ENCODE peak calls at places on chromosomes 7 and 10, in six cellular contexts. B is fibroblast of mammary gland, Q is esophagus squamous epithelium, K is Calu3, R is ovary, L is endothelial cell. M is an unnamed sample.

GRCh38 chr10:92844746-92845145 is 3.6 kb upstream of the EXOC6 start:
- DNase-seq in B (no peak), Q (no peak), K (no peak), R (no peak), L (no peak), M (no peak)

GRCh38 chr10:81872206-81872605 is 2.8 kb upstream of the NRG3 start:
- DNase-seq in B (no peak), Q (no peak), K (peak), R (no peak), L (no peak), M (no peak)

GRCh38 chr10:103768345-103768744 is 87.0 kb downstream of the SH3PXD2A start:
- DNase-seq in B (no peak), Q (no peak), K (no peak), R (no peak), L (no peak), M (no peak)

GRCh38 chr7:157423348-157423747 is 86.5 kb downstream of the DNAJB6 start:
- DNase-seq in B (no peak), Q (no peak), K (no peak), R (no peak), L (no peak), M (no peak)

GRCh38 chr10:63724922-63725321 is 203.7 kb downstream of the REEP3 start:
- DNase-seq in B (no peak), Q (no peak), K (no peak), R (no peak), L (no peak), M (no peak)

GRCh38 chr10:89369142-89370105 is 8.4 kb upstream of the IFIT1B start:
- DNase-seq in B (peak), Q (no peak), K (peak), R (no peak), L (no peak), M (no peak)

GRCh38 chr7:40239755-40240303 is 105.0 kb downstream of the SUGCT start:
- DNase-seq in B (no peak), Q (no peak), K (no peak), R (no peak), L (no peak), M (no peak)

GRCh38 chr10:985361-985760 is 2.9 kb upstream of the GTPBP4 start:
- DNase-seq in B (no peak), Q (no peak), K (no peak), R (no peak), L (no peak), M (no peak)

GRCh38 chr7:139488810-139489209 is 5.3 kb upstream of the KLRG2 start:
- DNase-seq in B (no peak), Q (no peak), K (no peak), R (no peak), L (no peak), M (no peak)

GRCh38 chr7:157674715-157675426 is 338.1 kb downstream of the DNAJB6 start:
- DNase-seq in B (no peak), Q (no peak), K (no peak), R (no peak), L (no peak), M (no peak)

GRCh38 chr10:86172296-86172695 is 194.3 kb downstream of the GRID1 start:
- DNase-seq in B (no peak), Q (no peak), K (no peak), R (no peak), L (no peak), M (no peak)

GRCh38 chr7:47335071-47335470 is 246.8 kb downstream of the TNS3 start:
- DNase-seq in B (no peak), Q (no peak), K (no peak), R (no peak), L (no peak), M (no peak)

GRCh38 chr7:124191030-124191429 is 158.2 kb upstream of the TMEM229A start:
- DNase-seq in B (no peak), Q (no peak), K (no peak), R (no peak), L (no peak), M (no peak)

GRCh38 chr10:86632009-86632800 is 22.1 kb upstream of the OPN4 start:
- DNase-seq in B (peak), Q (no peak), K (peak), R (no peak), L (peak), M (no peak)

GRCh38 chr10:10911471-10911921 is 106.2 kb upstream of the CELF2 start:
- DNase-seq in B (peak), Q (no peak), K (peak), R (peak), L (no peak), M (peak)

GRCh38 chr10:1643161-1643910 is 94.0 kb downstream of the ADARB2 start:
- DNase-seq in B (no peak), Q (no peak), K (no peak), R (no peak), L (peak), M (peak)

GRCh38 chr7:12584940-12585339 is 14.4 kb downstream of the SCIN start:
- DNase-seq in B (no peak), Q (no peak), K (peak), R (no peak), L (no peak), M (no peak)

GRCh38 chr10:133182190-133182589 is 22.2 kb downstream of the KNDC1 start:
- DNase-seq in B (no peak), Q (no peak), K (no peak), R (no peak), L (no peak), M (no peak)

GRCh38 chr10:133180192-133180914 is 20.3 kb downstream of the KNDC1 start:
- DNase-seq in B (no peak), Q (no peak), K (no peak), R (no peak), L (no peak), M (no peak)

GRCh38 chr10:133179651-133180050 is 19.6 kb downstream of the KNDC1 start:
- DNase-seq in B (no peak), Q (no peak), K (no peak), R (no peak), L (no peak), M (no peak)

GRCh38 chr10:133182791-133183645 is 23.0 kb downstream of the KNDC1 start:
- DNase-seq in B (no peak), Q (no peak), K (no peak), R (no peak), L (no peak), M (no peak)

GRCh38 chr10:133180915-133181639 is 21.1 kb downstream of the KNDC1 start:
- DNase-seq in B (no peak), Q (no peak), K (no peak), R (no peak), L (no peak), M (no peak)
- TF ChIP-seq CTCF in B (no peak), Q (no peak), K (no peak), R (no peak), L (no peak), M (no peak)

GRCh38 chr7:88546808-88547207 is 212.7 kb upstream of the ZNF804B start:
- DNase-seq in B (peak), Q (no peak), K (peak), R (no peak), L (peak), M (no peak)
- TF ChIP-seq CTCF in B (peak), Q (no peak), K (peak), R (no peak), L (peak), M (peak)

GRCh38 chr10:100817268-100817839 is 72.0 kb downstream of the PAX2 start:
- DNase-seq in B (no peak), Q (no peak), K (no peak), R (no peak), L (peak), M (no peak)
- TF ChIP-seq CTCF in B (no peak), Q (no peak), K (no peak), R (no peak), L (no peak), M (no peak)

GRCh38 chr7:122528879-122529481 is 169.9 kb downstream of the RNF133 start:
- DNase-seq in B (peak), Q (no peak), K (no peak), R (no peak), L (no peak), M (no peak)
- TF ChIP-seq CTCF in B (peak), Q (peak), K (no peak), R (peak), L (peak), M (peak)

M was measured in mesothelial cell of epicardium.